ENCODE peak calls at places on chromosome 22, in nine cellular contexts. B is tibial nerve; V is uterus; F is prostate gland; G is CD8-positive, alpha-beta memory T cell; X is cardiac muscle cell; C is GM23338; P is SJSA1; Y is heart right ventricle. D is an unnamed sample.

GRCh38 chr22:35313311-35314121 is 13.8 kb downstream of the TOM1 start:
- DNase-seq in B (peak; percentile 9), V (peak; percentile 8), F (no peak), G (peak; percentile 22), X (peak; percentile 55), C (no peak), P (peak; percentile 67), Y (peak; percentile 60), D (peak; percentile 62)

GRCh38 chr22:37018086-37018814 is 997 bp downstream of the TST start:
- DNase-seq in B (no peak), V (no peak), F (no peak), G (peak; percentile 30), X (no peak), C (peak; percentile 49), P (no peak), Y (no peak), D (no peak)

GRCh38 chr22:17536269-17536668 is 27.0 kb upstream of the SLC25A18 start:
- DNase-seq in B (no peak), V (no peak), F (no peak), G (no peak), X (no peak), C (peak; percentile 33), P (no peak), Y (no peak), D (peak; percentile 25)

GRCh38 chr22:48724899-48725298 is 1102.8 kb downstream of the BRD1 start:
- DNase-seq in B (no peak), V (no peak), F (no peak), G (peak; percentile 33), X (no peak), C (no peak), P (no peak), Y (no peak), D (no peak)

GRCh38 chr22:39522567-39523300 is 2.4 kb downstream of the ATF4 start:
- DNase-seq in B (no peak), V (no peak), F (peak; percentile 82), G (no peak), X (peak; percentile 51), C (no peak), P (no peak), Y (no peak), D (no peak)

GRCh38 chr22:43273902-43274484 is 69.2 kb downstream of the SCUBE1 start:
- DNase-seq in B (no peak), V (peak; percentile 50), F (peak; percentile 40), G (peak; percentile 55), X (peak; percentile 75), C (peak; percentile 84), P (peak; percentile 58), Y (peak; percentile 39), D (no peak)

GRCh38 chr22:36027960-36028645 is 521 bp downstream of the RBFOX2 start:
- DNase-seq in B (no peak), V (no peak), F (peak; percentile 19), G (no peak), X (peak; percentile 74), C (peak; percentile 74), P (no peak), Y (peak; percentile 36), D (no peak)

GRCh38 chr22:29443861-29444431 is 5.6 kb downstream of the RFPL1 start:
- DNase-seq in B (no peak), V (no peak), F (no peak), G (no peak), X (no peak), C (peak; percentile 36), P (no peak), Y (no peak), D (no peak)

GRCh38 chr22:22507743-22508273 is 734 bp downstream of the ZNF280B start:
- DNase-seq in B (no peak), V (no peak), F (no peak), G (no peak), X (no peak), C (peak; percentile 33), P (no peak), Y (no peak), D (no peak)

GRCh38 chr22:22810018-22810427 is 77.6 kb upstream of the IGLL5 start:
- DNase-seq in B (no peak), V (no peak), F (no peak), G (peak; percentile 88), X (no peak), C (no peak), P (peak; percentile 44), Y (no peak), D (no peak)

GRCh38 chr22:37427128-37427710 is at the start of gene ELFN2:
- DNase-seq in B (no peak), V (no peak), F (no peak), G (no peak), X (peak; percentile 63), C (peak; percentile 66), P (no peak), Y (no peak), D (no peak)

GRCh38 chr22:30568137-30568805 is 6.2 kb downstream of the GAL3ST1 start:
- DNase-seq in B (no peak), V (no peak), F (no peak), G (no peak), X (no peak), C (peak; percentile 62), P (no peak), Y (no peak), D (no peak)

GRCh38 chr22:50732681-50733080 is 5.3 kb upstream of the ACR start:
- DNase-seq in B (no peak), V (peak; percentile 8), F (no peak), G (no peak), X (no peak), C (no peak), P (peak; percentile 16), Y (peak; percentile 2), D (no peak)

GRCh38 chr22:50730013-50730891 is 7.8 kb upstream of the ACR start:
- DNase-seq in B (peak; percentile 11), V (no peak), F (no peak), G (peak; percentile 41), X (no peak), C (peak; percentile 30), P (peak; percentile 37), Y (peak; percentile 3), D (no peak)

GRCh38 chr22:50733521-50734342 is 4.3 kb upstream of the ACR start:
- DNase-seq in B (peak; percentile 10), V (peak; percentile 15), F (no peak), G (peak; percentile 28), X (no peak), C (no peak), P (peak; percentile 26), Y (peak; percentile 6), D (no peak)

GRCh38 chr22:50730941-50731661 is 6.9 kb upstream of the ACR start:
- DNase-seq in B (peak; percentile 12), V (peak; percentile 14), F (no peak), G (peak; percentile 42), X (no peak), C (peak; percentile 61), P (peak; percentile 34), Y (peak; percentile 14), D (no peak)

GRCh38 chr22:50731811-50732624 is 6.0 kb upstream of the ACR start:
- DNase-seq in B (peak; percentile 15), V (peak; percentile 27), F (no peak), G (peak; percentile 73), X (peak; percentile 56), C (peak; percentile 42), P (peak; percentile 54), Y (peak; percentile 22), D (no peak)
- H3K4me3 ChIP-seq in B (no peak overlapping the region), V (no peak overlapping the region), F (no peak overlapping the region), G (no peak overlapping the region), X (no peak overlapping the region), C (peak overlapping the region; percentile 40), P (no peak overlapping the region), Y (no peak overlapping the region), D (no peak overlapping the region)

GRCh38 chr22:27129266-27129665 is 471.9 kb downstream of the MIAT start:
- DNase-seq in B (no peak), V (no peak), F (no peak), G (no peak), X (no peak), C (no peak), P (no peak), Y (no peak), D (no peak)
- H3K4me1 ChIP-seq in B (peaks cover 19% of the 10 kb centered on the region), V (no peaks in the 10 kb centered on the region), F (no peaks in the 10 kb centered on the region), G (no peaks in the 10 kb centered on the region), X (peaks cover 19% of the 10 kb centered on the region), C (no peaks in the 10 kb centered on the region), P (peaks cover 39% of the 10 kb centered on the region), Y (peaks cover 45% of the 10 kb centered on the region), D (peaks cover 3% of the 10 kb centered on the region)

DNA sequence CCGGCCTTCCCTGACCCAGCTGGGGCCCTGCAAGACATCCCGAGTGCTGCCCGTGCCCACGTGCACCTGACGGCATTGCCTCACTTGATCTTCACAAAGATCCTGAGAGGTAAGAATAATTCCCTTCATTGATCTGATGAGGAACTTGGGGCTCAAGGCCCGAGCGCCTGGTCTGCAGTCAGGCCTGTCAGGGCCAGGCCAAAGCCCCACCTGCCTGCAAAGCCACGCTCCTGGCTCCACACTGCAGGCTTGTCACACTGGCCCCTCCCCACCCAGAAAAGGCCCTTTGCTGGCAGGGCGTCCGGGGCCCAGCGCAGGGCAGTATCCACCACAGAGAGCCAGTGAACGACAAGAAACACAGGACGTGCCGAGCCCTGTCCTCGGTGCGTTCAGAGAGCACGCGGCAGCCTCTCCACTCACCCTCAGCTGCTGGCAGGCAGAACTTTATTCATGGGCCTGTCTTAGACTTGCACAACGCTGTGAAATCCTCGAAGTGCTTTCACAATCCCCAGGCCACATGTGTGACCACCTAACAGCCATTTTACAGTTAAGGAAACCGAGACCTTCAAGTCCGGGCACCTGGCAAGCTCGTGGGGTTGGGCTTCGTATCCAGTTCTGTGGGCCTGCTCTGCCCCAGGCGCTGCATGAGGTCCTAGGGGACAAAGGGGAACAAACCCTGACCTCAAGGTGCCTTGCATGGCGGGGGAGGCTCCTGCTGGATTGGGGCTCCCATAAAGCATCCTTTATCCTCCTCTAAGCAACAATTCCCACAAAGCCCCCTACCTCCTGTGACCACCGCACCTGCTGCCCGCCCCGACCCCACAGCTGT is 14.7 kb downstream of the KIAA0930 start:
- DNase-seq in B (no peak), V (peak; percentile 40), F (peak; percentile 72), G (no peak), X (no peak), C (no peak), P (no peak), Y (no peak), D (no peak)
- H3K27ac ChIP-seq in B (peak overlapping the region; percentile 90), V (no peak overlapping the region), F (peak overlapping the region; percentile 55), G (no peak overlapping the region), X (no peak overlapping the region), C (peak overlapping the region; percentile 32), P (peak overlapping the region; percentile 21), Y (no peak overlapping the region), D (peak overlapping the region; percentile 52)

GRCh38 chr22:24181996-24182560 is 791 bp downstream of the SUSD2 start:
- DNase-seq in B (no peak), V (no peak), F (no peak), G (no peak), X (no peak), C (no peak), P (no peak), Y (no peak), D (no peak)
- H3K4me3 ChIP-seq in B (no peak overlapping the region), V (peak overlapping the region; percentile 1), F (no peak overlapping the region), G (no peak overlapping the region), X (no peak overlapping the region), C (no peak overlapping the region), P (no peak overlapping the region), Y (no peak overlapping the region), D (peak overlapping the region; percentile 4)

D was measured in thoracic aorta.